ENCODE peak calls at places on chromosomes 11 and 22, in four cellular contexts. N, D, Y and L are unnamed samples.

GRCh38 chr11:64694821-64695365 is 28.1 kb downstream of the NRXN2 start:
- DNase-seq in Y (no peak), D (no peak), N (no peak), L (peak; percentile 71)

GRCh38 chr11:12932485-12932884 is 76.6 kb upstream of the RASSF10 start:
- DNase-seq in D (no peak), Y (no peak), N (no peak), L (no peak)

GRCh38 chr11:6611092-6612007 is 666 bp downstream of the TAF10 start:
- DNase-seq in N (peak; percentile 21), Y (peak; percentile 47), D (no peak), L (no peak)

GRCh38 chr22:33088418-33088817 is 30.2 kb upstream of the SYN3 start:
- DNase-seq in Y (no peak), N (no peak), D (no peak), L (no peak)

GRCh38 chr11:2511421-2512369 is 66.9 kb downstream of the KCNQ1 start:
- DNase-seq in N (no peak), Y (no peak), D (no peak), L (no peak)

GRCh38 chr11:133955945-133956421 is 785 bp downstream of the IGSF9B start:
- DNase-seq in D (no peak), Y (no peak), N (no peak), L (no peak)

GRCh38 chr22:23268877-23269276 is 88.6 kb downstream of the BCR start:
- DNase-seq in N (no peak), D (no peak), Y (no peak), L (no peak)

GRCh38 chr11:65522640-65523322 is 2.1 kb upstream of the SCYL1 start:
- DNase-seq in D (no peak), N (no peak), Y (no peak), L (no peak)

GRCh38 chr22:26671317-26672059 is 14.1 kb downstream of the MIAT start:
- DNase-seq in N (no peak), Y (no peak), D (no peak), L (peak; percentile 58)

GRCh38 chr11:119616586-119617342 is 112.2 kb downstream of the NECTIN1 start:
- DNase-seq in D (no peak), N (no peak), Y (no peak), L (no peak)

GRCh38 chr11:81644239-81644840 is 1089.3 kb downstream of the FAM181B start:
- DNase-seq in N (peak; percentile 23), Y (peak; percentile 82), D (peak; percentile 55), L (peak; percentile 76)

GRCh38 chr11:67006029-67006884 is 16.7 kb upstream of the SYT12 start:
- DNase-seq in N (no peak), D (no peak), Y (peak; percentile 37), L (peak; percentile 15)

GRCh38 chr11:62433553-62434301 is 14.9 kb downstream of the SCGB1A1 start:
- DNase-seq in N (no peak), Y (no peak), D (no peak), L (peak; percentile 46)

GRCh38 chr22:46842606-46843005 is 80.2 kb downstream of the TBC1D22A start:
- DNase-seq in D (no peak), Y (no peak), N (no peak), L (peak; percentile 72)

GRCh38 chr11:117334896-117335295 is 7.2 kb downstream of the CEP164 start:
- DNase-seq in Y (no peak), D (no peak), N (no peak), L (no peak)

GRCh38 chr11:108069947-108070346 is 51.4 kb upstream of the ACAT1 start:
- DNase-seq in Y (peak; percentile 19), D (no peak), N (peak; percentile 75), L (no peak)

GRCh38 chr22:42632096-42632495 is 8.3 kb downstream of the ATP5MGL start:
- DNase-seq in Y (no peak), D (no peak), N (no peak), L (no peak)

GRCh38 chr11:31499576-31500178 is 9.7 kb downstream of the IMMP1L start:
- DNase-seq in N (peak; percentile 63), D (no peak), Y (no peak), L (no peak)

GRCh38 chr11:77117485-77117884 is 10.6 kb upstream of the MYO7A start:
- DNase-seq in Y (no peak), N (no peak), D (no peak), L (peak; percentile 77)

GRCh38 chr11:62025429-62026105 is 58.1 kb upstream of the FTH1 start:
- DNase-seq in N (peak; percentile 91), Y (peak; percentile 26), D (no peak), L (no peak)

GRCh38 chr22:41541484-41541883 is 2.8 kb downstream of the POLR3H start:
- DNase-seq in Y (no peak), N (no peak), D (no peak), L (no peak)

GRCh38 chr22:41146573-41146972 is 54.2 kb downstream of the EP300 start:
- DNase-seq in N (no peak), D (no peak), Y (no peak), L (no peak)

GRCh38 chr11:47943721-47944554 is 36.4 kb upstream of the PTPRJ start:
- DNase-seq in Y (no peak), D (no peak), N (no peak), L (no peak)

GRCh38 chr11:63768232-63769043 is at the start of gene ZFTA:
- DNase-seq in N (peak; percentile 37), Y (peak; percentile 79), D (peak; percentile 10), L (peak; percentile 49)